ENCODE peak calls at places on chromosomes 13 and 19, in ten cellular contexts. K is breast epithelium, D is psoas muscle, U is uterus, H is AG04450, T is IMR-90, O is heart left ventricle, W is small intestine, E is left ventricle myocardium inferior, Q is sigmoid colon. Z is an unnamed sample.
A peak's percentile ranks its signal among the peaks of the same experiment; 100 is the strongest.

GRCh38 chr13:50724438-50724837 is 119.1 kb downstream of the DLEU7 start:
- DNase-seq in K (no peak), H (no peak), E (no peak), W (no peak), T (no peak), U (no peak), D (no peak), Q (no peak), O (no peak), Z (no peak)

GRCh38 chr13:23870356-23871146 is 18.6 kb downstream of the MIPEP start:
- DNase-seq in O (no peak), W (no peak), E (no peak), U (no peak), Q (no peak), D (no peak), K (no peak), T (no peak), H (no peak), Z (no peak)

GRCh38 chr13:99384468-99384867 is 77.3 kb upstream of the GPR183 start:
- DNase-seq in U (no peak), O (no peak), H (no peak), T (no peak), Q (no peak), D (no peak), W (no peak), E (no peak), K (no peak), Z (no peak)

GRCh38 chr19:41323023-41323422 is 13.1 kb downstream of the CCDC97 start:
- DNase-seq in Q (peak; percentile 73), D (peak; percentile 80), K (no peak), T (peak; percentile 92), O (peak; percentile 36), E (peak; percentile 45), W (no peak), H (peak; percentile 74), U (peak; percentile 76), Z (no peak)

GRCh38 chr19:1503089-1503924 is 9.5 kb downstream of the ADAMTSL5 start:
- DNase-seq in O (no peak), H (no peak), U (peak; percentile 61), K (no peak), Q (peak; percentile 69), W (peak; percentile 69), T (peak; percentile 32), D (peak; percentile 81), E (no peak), Z (no peak)

GRCh38 chr19:18879579-18880373 is 16.2 kb downstream of the CERS1 start:
- DNase-seq in W (peak; percentile 88), D (no peak), E (no peak), U (no peak), Q (no peak), O (no peak), K (no peak), T (no peak), H (no peak), Z (no peak)

GRCh38 chr19:18167975-18168645 is 5.5 kb upstream of the IFI30 start:
- DNase-seq in D (peak; percentile 63), Q (no peak), H (no peak), O (peak; percentile 46), W (no peak), E (peak; percentile 35), T (peak; percentile 16), K (no peak), U (no peak), Z (no peak)

GRCh38 chr19:8655340-8655709 is 24.9 kb downstream of the NFILZ start:
- DNase-seq in U (no peak), T (no peak), H (no peak), Q (no peak), D (peak; percentile 42), E (no peak), O (no peak), K (no peak), W (no peak), Z (no peak)

GRCh38 chr13:35345992-35346391 is 130.5 kb downstream of the MAB21L1 start:
- DNase-seq in H (no peak), Q (no peak), W (no peak), D (no peak), T (no peak), O (no peak), K (no peak), U (no peak), E (no peak), Z (no peak)

GRCh38 chr19:49437231-49437630 is 4.1 kb downstream of the SLC17A7 start:
- DNase-seq in Q (no peak), U (no peak), T (no peak), O (no peak), E (no peak), H (no peak), D (no peak), K (no peak), W (no peak), Z (no peak)

GRCh38 chr19:14440049-14440448 is 6.9 kb downstream of the PKN1 start:
- DNase-seq in H (no peak), K (no peak), U (no peak), O (peak; percentile 77), D (peak; percentile 83), T (no peak), W (peak; percentile 63), E (peak; percentile 82), Q (peak; percentile 78), Z (peak; percentile 80)
- H3K27ac ChIP-seq in H (no peak overlapping the region), K (no peak overlapping the region), U (no peak overlapping the region), O (peak overlapping the region; percentile 73), D (peak overlapping the region; percentile 16), T (no peak overlapping the region), W (peak overlapping the region; percentile 15), E (peak overlapping the region; percentile 97), Q (peak overlapping the region; percentile 34), Z (no peak overlapping the region)

DNA sequence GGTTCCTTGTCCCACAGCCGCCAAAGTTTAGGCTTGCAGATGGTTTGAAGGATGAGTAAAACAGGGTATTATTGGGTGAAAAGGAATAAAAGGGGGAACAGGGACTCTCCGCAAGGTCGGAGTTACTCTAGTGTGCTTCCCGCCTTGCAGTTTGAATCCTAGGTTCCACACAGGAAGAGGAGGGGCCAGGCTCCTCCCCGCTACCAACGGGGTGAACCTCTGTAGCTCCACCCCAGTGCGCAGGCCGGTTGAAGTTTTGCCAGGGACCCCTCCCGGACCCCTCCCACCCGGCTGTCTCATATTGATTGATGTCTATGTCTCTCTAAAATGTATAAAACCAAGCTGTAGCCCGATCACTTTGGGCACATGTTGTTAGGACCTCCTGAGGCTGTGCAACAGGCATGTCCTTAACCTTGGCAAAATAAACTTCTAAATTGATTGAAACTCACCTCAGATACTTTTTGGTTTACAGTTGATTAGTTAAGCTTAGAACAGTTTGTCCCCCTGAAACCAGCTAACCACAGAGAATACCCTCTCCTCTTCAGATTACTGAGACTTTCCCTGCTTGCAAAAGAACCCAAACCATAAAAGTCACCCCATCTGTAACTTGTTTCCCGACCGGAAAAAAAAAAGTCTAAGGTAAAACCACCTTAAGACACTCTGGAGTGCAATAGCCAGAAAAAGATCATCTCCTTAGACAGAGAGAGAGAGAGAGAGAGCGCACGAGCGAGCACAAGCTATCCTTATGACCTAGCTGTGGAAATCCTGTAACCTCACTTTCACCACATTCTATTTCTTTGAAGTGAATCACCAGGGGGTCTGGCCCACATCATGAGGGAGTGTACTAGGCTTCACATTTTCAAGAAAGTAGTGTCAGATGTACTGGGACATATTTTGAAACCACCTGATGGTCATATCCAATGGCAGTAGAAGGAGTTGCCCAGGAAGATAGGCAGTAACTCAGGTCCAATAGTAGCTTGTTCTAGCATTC is 11.3 kb upstream of the GTF2F2 start:
- DNase-seq in K (no peak), E (no peak), Q (no peak), T (peak; percentile 66), W (no peak), D (no peak), U (no peak), H (no peak), O (no peak), Z (no peak)
- H3K4me3 ChIP-seq in K (no peak overlapping the region), E (no peak overlapping the region), Q (no peak overlapping the region), T (no peak overlapping the region), W (no peak overlapping the region), D (no peak overlapping the region), U (no peak overlapping the region), H (no peak overlapping the region), O (no peak overlapping the region), Z (no peak overlapping the region)

GRCh38 chr19:5052515-5052914 is 83.6 kb downstream of the KDM4B start:
- DNase-seq in U (no peak), H (no peak), T (no peak), Q (no peak), E (no peak), O (no peak), D (no peak), W (no peak), K (no peak), Z (no peak)

GRCh38 chr19:5049561-5049960 is 80.6 kb downstream of the KDM4B start:
- DNase-seq in K (no peak), E (no peak), T (no peak), H (no peak), O (no peak), U (no peak), Q (no peak), W (no peak), D (no peak), Z (no peak)

GRCh38 chr19:5051619-5052018 is 82.7 kb downstream of the KDM4B start:
- DNase-seq in E (no peak), D (no peak), Q (no peak), T (no peak), U (no peak), O (no peak), W (no peak), K (no peak), H (no peak), Z (no peak)

GRCh38 chr19:5050016-5050656 is 81.2 kb downstream of the KDM4B start:
- DNase-seq in W (no peak), D (no peak), Q (no peak), T (no peak), H (no peak), K (no peak), O (no peak), U (no peak), E (no peak), Z (no peak)

GRCh38 chr19:5050905-5051304 is 82.0 kb downstream of the KDM4B start:
- DNase-seq in E (no peak), W (no peak), U (no peak), T (no peak), Q (no peak), K (no peak), O (no peak), D (no peak), H (no peak), Z (no peak)
- H3K27ac ChIP-seq in E (no peak overlapping the region), W (no peak overlapping the region), U (no peak overlapping the region), T (no peak overlapping the region), Q (no peak overlapping the region), K (no peak overlapping the region), O (no peak overlapping the region), D (no peak overlapping the region), H (no peak overlapping the region), Z (no peak overlapping the region)

DNA sequence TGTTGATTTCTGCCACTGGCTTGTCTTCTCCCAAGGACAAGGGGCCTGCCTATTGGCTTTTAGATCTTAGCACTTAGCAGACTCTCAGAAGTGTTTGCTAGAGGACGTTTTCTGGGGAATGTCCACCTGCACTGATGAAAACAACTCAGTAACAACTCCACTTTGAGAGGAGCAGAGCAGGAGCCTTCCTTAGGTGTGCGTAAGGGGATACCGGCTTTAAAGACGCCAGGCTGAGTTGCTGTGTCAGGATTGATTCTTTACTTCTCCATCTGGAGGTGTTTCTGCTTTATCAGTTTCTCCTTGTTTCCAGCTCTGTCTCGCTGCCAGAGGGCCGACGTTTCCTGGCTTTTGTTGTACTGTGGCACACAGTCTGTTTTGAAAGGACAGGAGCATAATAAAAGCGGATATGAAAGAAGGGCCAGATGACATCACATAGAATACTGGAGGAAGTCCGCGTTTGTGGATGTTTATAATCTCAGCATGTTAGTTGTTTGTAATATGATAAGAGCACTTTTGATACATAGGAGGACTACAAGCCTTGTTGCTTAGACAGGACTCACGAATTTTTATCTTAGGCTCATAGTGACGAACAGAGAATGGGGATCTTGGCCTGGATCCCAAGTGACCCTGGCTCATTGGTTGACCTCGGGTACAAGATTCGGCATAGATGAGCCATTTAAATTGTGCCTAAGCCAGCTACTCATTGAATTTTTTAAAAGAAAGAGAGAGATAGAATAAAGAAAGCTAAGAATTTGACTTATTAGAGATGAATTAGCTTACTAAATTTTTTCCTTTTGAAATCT is 34.6 kb downstream of the COL4A2 start:
- DNase-seq in H (no peak), O (peak; percentile 59), W (no peak), E (no peak), K (no peak), Q (no peak), T (peak; percentile 92), U (peak; percentile 54), D (no peak), Z (peak; percentile 80)
- H3K4me3 ChIP-seq in H (no peak overlapping the region), O (peak overlapping the region; percentile 26), W (no peak overlapping the region), E (peak overlapping the region; percentile 41), K (peak overlapping the region; percentile 5), Q (no peak overlapping the region), T (no peak overlapping the region), U (no peak overlapping the region), D (peak overlapping the region; percentile 3), Z (peak overlapping the region; percentile 36)